ENCODE peak calls at places on chromosomes 2 and 18, in six cellular contexts. L is GM06990; Y is transverse colon; H is CD4-positive, alpha-beta T cell; E is fibroblast of mammary gland; S is Panc1. U is an unnamed sample.

GRCh38 chr18:79393626-79394401 is 1.9 kb upstream of the NFATC1 start:
- DNase-seq in E (peak; percentile 77), L (no peak), H (no peak), Y (peak; percentile 83), S (no peak), U (peak; percentile 69)

GRCh38 chr18:3679254-3679653 is 229.3 kb downstream of the TGIF1 start:
- DNase-seq in H (no peak), Y (no peak), E (no peak), S (no peak), L (no peak), U (peak; percentile 72)

GRCh38 chr18:55869965-55870585 is 282.1 kb upstream of the TCF4 start:
- DNase-seq in H (no peak), S (no peak), E (peak; percentile 83), L (no peak), Y (no peak), U (peak; percentile 34)

GRCh38 chr2:172404824-172405223 is 22.6 kb upstream of the ITGA6 start:
- DNase-seq in E (peak; percentile 71), Y (no peak), S (no peak), L (no peak), H (no peak), U (peak; percentile 54)

GRCh38 chr2:120254178-120254577 is 1.5 kb downstream of the RALB start:
- DNase-seq in L (no peak), S (no peak), E (no peak), Y (no peak), H (no peak), U (no peak)

GRCh38 chr2:179344970-179345369 is 80.3 kb upstream of the SESTD1 start:
- DNase-seq in E (no peak), H (no peak), L (no peak), S (no peak), Y (no peak), U (no peak)

GRCh38 chr2:85539361-85540130 is 578 bp downstream of the MAT2A start:
- DNase-seq in Y (peak; percentile 71), L (peak; percentile 86), E (peak; percentile 56), H (peak; percentile 53), S (no peak), U (peak; percentile 63)

GRCh38 chr2:115083216-115083615 is 640.8 kb downstream of the DPP10 start:
- DNase-seq in S (no peak), E (no peak), L (no peak), H (no peak), Y (no peak), U (peak; percentile 40)

GRCh38 chr2:166229678-166230023 is 101.8 kb upstream of the SCN1A start:
- DNase-seq in Y (no peak), S (no peak), E (no peak), H (no peak), L (no peak), U (no peak)

GRCh38 chr2:68435605-68436004 is 31.5 kb downstream of the FBXO48 start:
- DNase-seq in S (no peak), H (no peak), E (no peak), Y (no peak), L (no peak), U (no peak)

GRCh38 chr2:94982661-94983060 is 42.8 kb upstream of the MAL start:
- DNase-seq in E (peak; percentile 7), Y (no peak), L (no peak), H (no peak), S (no peak), U (no peak)

GRCh38 chr2:165745916-165746315 is 48.1 kb downstream of the GALNT3 start:
- DNase-seq in H (no peak), S (no peak), E (peak; percentile 17), L (no peak), Y (no peak), U (peak; percentile 79)

GRCh38 chr2:46268986-46269385 is 28.2 kb upstream of the EPAS1 start:
- DNase-seq in Y (no peak), H (no peak), S (no peak), E (peak; percentile 43), L (no peak), U (no peak)

GRCh38 chr18:10950876-10951630 is 198.3 kb downstream of the PIEZO2 start:
- DNase-seq in H (no peak), L (no peak), Y (no peak), S (no peak), E (no peak), U (peak; percentile 6)

GRCh38 chr2:37768491-37768925 is 97.1 kb upstream of the CDC42EP3 start:
- DNase-seq in E (peak; percentile 90), H (no peak), L (no peak), Y (no peak), S (no peak), U (peak; percentile 79)

GRCh38 chr18:74082476-74083070 is 65.1 kb downstream of the FBXO15 start:
- DNase-seq in L (peak; percentile 38), Y (peak; percentile 66), H (peak; percentile 57), S (peak; percentile 20), E (peak; percentile 34), U (peak; percentile 57)

GRCh38 chr18:34871435-34871834 is 161.3 kb downstream of the DTNA start:
- DNase-seq in H (no peak), E (peak; percentile 15), S (no peak), L (no peak), Y (no peak), U (no peak)

GRCh38 chr2:201116959-201117734 is 1.2 kb downstream of the CFLAR start:
- DNase-seq in L (peak; percentile 67), S (peak; percentile 69), H (peak; percentile 36), E (peak; percentile 94), Y (peak; percentile 65), U (peak; percentile 92)

GRCh38 chr18:72419914-72420313 is 124.2 kb downstream of the CBLN2 start:
- DNase-seq in S (no peak), E (no peak), Y (no peak), L (no peak), H (no peak), U (peak; percentile 35)

GRCh38 chr2:7077660-7078278 is 160.6 kb downstream of the RNF144A start:
- DNase-seq in L (no peak), S (no peak), H (no peak), Y (no peak), E (peak; percentile 28), U (peak; percentile 8)

GRCh38 chr18:27394687-27395086 is 209.6 kb upstream of the CHST9 start:
- DNase-seq in L (no peak), Y (no peak), H (no peak), E (no peak), S (no peak), U (no peak)

GRCh38 chr2:240257940-240258580 is 117.6 kb upstream of the OTOS start:
- DNase-seq in E (no peak), Y (no peak), H (no peak), S (no peak), L (no peak), U (no peak)

GRCh38 chr2:170423919-170424318 is 246.0 kb downstream of the MYO3B start:
- DNase-seq in H (no peak), E (no peak), Y (no peak), L (no peak), S (no peak), U (no peak)

GRCh38 chr18:40079786-40080185 is 1875.2 kb upstream of the PIK3C3 start:
- DNase-seq in E (no peak), Y (no peak), S (no peak), H (no peak), L (no peak), U (no peak)

DNA sequence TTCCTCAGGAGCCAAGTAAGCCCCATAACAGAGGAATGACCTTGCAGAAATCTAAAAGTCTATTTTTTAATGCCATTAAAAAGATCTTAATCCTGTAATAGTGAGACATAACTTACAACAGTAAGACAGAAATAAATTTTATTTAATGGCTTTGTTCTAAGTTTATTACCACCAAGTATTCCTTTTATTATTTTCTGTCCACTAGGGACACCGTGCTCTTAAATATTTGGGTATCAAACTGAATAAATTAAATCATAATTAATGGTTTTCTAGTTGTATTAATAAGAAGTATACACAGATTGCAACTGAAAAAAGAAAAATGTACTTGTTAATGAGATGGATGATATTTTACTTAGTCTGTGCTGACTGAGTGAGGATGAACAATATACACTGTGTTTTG is 3.1 kb upstream of the B4GALT6 start:
- DNase-seq in S (no peak), E (no peak), Y (no peak), H (no peak), L (no peak), U (no peak)
- TF ChIP-seq CTCF in S (peak; percentile 16), E (peak; percentile 25), Y (no peak), H (no peak), L (no peak), U (peak; percentile 10)

GRCh38 chr2:223601932-223602676 is at the start of gene SCG2:
- DNase-seq in Y (peak; percentile 41), E (peak; percentile 91), L (peak; percentile 13), S (peak; percentile 15), H (no peak), U (peak; percentile 78)
- TF ChIP-seq CTCF in Y (no peak), E (peak; percentile 31), L (peak; percentile 38), S (peak; percentile 56), H (no peak), U (peak; percentile 26)

GRCh38 chr2:155815851-155816250 is 516.7 kb downstream of the NR4A2 start:
- DNase-seq in Y (no peak), L (no peak), H (no peak), S (peak; percentile 7), E (peak; percentile 13), U (peak; percentile 58)
- TF ChIP-seq CTCF in Y (no peak), L (peak; percentile 73), H (no peak), S (no peak), E (peak; percentile 20), U (peak; percentile 21)

DNA sequence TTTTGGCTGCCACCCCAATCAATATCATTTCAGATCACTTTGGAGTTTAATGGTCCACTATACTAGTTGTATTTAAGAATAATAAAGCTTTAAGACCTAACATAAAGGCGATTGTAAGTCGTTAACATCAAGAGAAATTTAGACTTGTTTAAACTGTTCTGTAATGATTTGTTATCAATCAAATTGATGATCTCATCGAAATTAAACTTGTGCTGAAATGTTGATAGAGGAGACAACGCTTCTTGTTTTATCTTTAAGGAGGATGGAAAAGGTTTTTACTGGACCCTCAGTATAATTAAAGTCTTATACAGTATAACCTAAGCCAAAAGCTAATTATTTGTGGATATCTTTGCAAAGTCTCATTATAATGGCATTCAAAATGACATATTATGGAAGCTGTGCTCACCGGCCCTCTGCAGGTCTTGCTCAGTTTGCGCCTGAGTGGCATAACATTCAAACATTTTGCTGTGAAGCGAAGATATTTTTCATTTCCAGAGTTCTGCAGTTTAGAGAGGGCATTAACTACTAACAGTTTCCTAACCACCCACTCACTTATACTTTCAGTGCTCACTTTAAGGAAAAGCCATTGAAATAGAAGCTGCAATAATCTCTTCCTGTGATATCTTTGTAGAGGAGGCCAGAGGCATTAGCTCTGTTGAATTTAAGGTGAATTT is 1.4 kb upstream of the SERTAD2 start:
- DNase-seq in Y (no peak), S (no peak), H (no peak), L (no peak), E (peak; percentile 37), U (no peak)
- TF ChIP-seq CTCF in Y (peak; percentile 46), S (peak; percentile 53), H (peak; percentile 20), L (peak; percentile 28), E (peak; percentile 32), U (peak; percentile 14)